ENCODE peak calls at places on chromosomes 12 and 14, in nine cellular contexts. W is kidney; F is pons; Y is activated CD8-positive, alpha-beta memory T cell treated with anti-CD3 and anti-CD28 coated beads for 4 hours; B is anterior cingulate cortex; R is NCI-H1092 treated with DMSO at 0.1 percent for 48 hours; Q is epithelial cell of prostate; I is heart left ventricle; U is esophagus squamous epithelium. V is an unnamed sample.

GRCh38 chr12:42691991-42692557 is 102.5 kb upstream of the PRICKLE1 start:
- DNase-seq in W (no peak), F (no peak), Y (no peak), B (no peak), R (no peak), Q (no peak), I (no peak), U (no peak), V (no peak)

GRCh38 chr14:90061849-90062794 is at the start of gene KCNK13:
- DNase-seq in W (no peak), F (no peak), Y (no peak), B (no peak), R (peak; percentile 78), Q (no peak), I (peak; percentile 31), U (no peak), V (no peak)

GRCh38 chr12:32489070-32489469 is 89.7 kb downstream of the FGD4 start:
- DNase-seq in W (no peak), F (no peak), Y (no peak), B (no peak), R (no peak), Q (no peak), I (no peak), U (no peak), V (no peak)

GRCh38 chr14:81990312-81990761 is 456.7 kb upstream of the SEL1L start:
- DNase-seq in W (no peak), F (peak; percentile 79), Y (peak; percentile 1), B (peak; percentile 5), R (peak; percentile 20), Q (no peak), I (no peak), U (no peak), V (peak; percentile 35)

GRCh38 chr12:93015970-93016751 is 87.1 kb upstream of the EEA1 start:
- DNase-seq in W (no peak), F (no peak), Y (no peak), B (no peak), R (no peak), Q (no peak), I (no peak), U (no peak), V (no peak)

GRCh38 chr12:104097954-104098353 is 33.6 kb downstream of the HCFC2 start:
- DNase-seq in W (no peak), F (no peak), Y (no peak), B (no peak), R (no peak), Q (no peak), I (no peak), U (no peak), V (no peak)

GRCh38 chr12:124361074-124361965 is 66.4 kb downstream of the RFLNA start:
- DNase-seq in W (no peak), F (no peak), Y (no peak), B (no peak), R (no peak), Q (no peak), I (no peak), U (no peak), V (peak; percentile 44)

GRCh38 chr12:96359328-96359727 is 40.9 kb downstream of the CDK17 start:
- DNase-seq in W (no peak), F (no peak), Y (no peak), B (no peak), R (no peak), Q (no peak), I (no peak), U (no peak), V (no peak)

GRCh38 chr14:68775614-68776126 is 17.2 kb downstream of the ZFP36L1 start:
- DNase-seq in W (no peak), F (no peak), Y (no peak), B (no peak), R (no peak), Q (no peak), I (peak; percentile 16), U (no peak), V (no peak)

GRCh38 chr12:12441051-12441807 is 84.4 kb downstream of the BORCS5 start:
- DNase-seq in W (no peak), F (no peak), Y (no peak), B (no peak), R (peak; percentile 97), Q (no peak), I (no peak), U (no peak), V (no peak)

GRCh38 chr14:95487669-95488084 is 28.8 kb downstream of the SYNE3 start:
- DNase-seq in W (no peak), F (no peak), Y (no peak), B (no peak), R (no peak), Q (no peak), I (no peak), U (no peak), V (no peak)

GRCh38 chr12:48794870-48795269 is 6.0 kb upstream of the ADCY6 start:
- DNase-seq in W (no peak), F (no peak), Y (no peak), B (no peak), R (no peak), Q (peak; percentile 88), I (no peak), U (no peak), V (no peak)

GRCh38 chr14:104473244-104473565 is 106.4 kb upstream of the C14orf180 start:
- DNase-seq in W (no peak), F (no peak), Y (no peak), B (no peak), R (no peak), Q (no peak), I (no peak), U (no peak), V (no peak)

GRCh38 chr14:93894992-93895391 is 32.2 kb upstream of the FAM181A start:
- DNase-seq in W (peak; percentile 33), F (no peak), Y (no peak), B (no peak), R (no peak), Q (no peak), I (no peak), U (no peak), V (no peak)

GRCh38 chr12:54306925-54307731 is 6.3 kb upstream of the NFE2 start:
- DNase-seq in W (peak; percentile 96), F (no peak), Y (no peak), B (no peak), R (no peak), Q (peak; percentile 60), I (peak; percentile 75), U (peak; percentile 29), V (peak; percentile 94)

GRCh38 chr12:106985479-106985878 is 1.5 kb downstream of the MTERF2 start:
- DNase-seq in W (no peak), F (no peak), Y (no peak), B (no peak), R (no peak), Q (no peak), I (no peak), U (no peak), V (no peak)

GRCh38 chr14:54472291-54472690 is 16.5 kb downstream of the GMFB start:
- DNase-seq in W (no peak), F (no peak), Y (no peak), B (no peak), R (no peak), Q (no peak), I (no peak), U (no peak), V (no peak)

GRCh38 chr12:28870839-28871440 is 278.1 kb upstream of the FAR2 start:
- DNase-seq in W (no peak), F (no peak), Y (no peak), B (no peak), R (no peak), Q (no peak), I (no peak), U (no peak), V (peak; percentile 50)

GRCh38 chr14:38056270-38056669 is 151.4 kb upstream of the SSTR1 start:
- DNase-seq in W (no peak), F (no peak), Y (no peak), B (no peak), R (no peak), Q (no peak), I (no peak), U (no peak), V (no peak)

GRCh38 chr14:73235531-73236155 is 1.7 kb upstream of the PAPLN start:
- DNase-seq in W (no peak), F (no peak), Y (no peak), B (no peak), R (no peak), Q (no peak), I (no peak), U (no peak), V (peak; percentile 62)

GRCh38 chr14:81433378-81433777 is 33.3 kb upstream of the STON2 start:
- DNase-seq in W (no peak), F (no peak), Y (no peak), B (no peak), R (no peak), Q (no peak), I (no peak), U (no peak), V (no peak)

GRCh38 chr12:30438526-30439120 is 257.0 kb downstream of the IPO8 start:
- DNase-seq in W (no peak), F (no peak), Y (no peak), B (no peak), R (peak; percentile 9), Q (no peak), I (no peak), U (no peak), V (no peak)

GRCh38 chr14:54169254-54169924 is 212.8 kb upstream of the BMP4 start:
- DNase-seq in W (no peak), F (no peak), Y (no peak), B (no peak), R (no peak), Q (no peak), I (no peak), U (no peak), V (no peak)

GRCh38 chr12:67354966-67355365 is 85.8 kb downstream of the CAND1 start:
- DNase-seq in W (no peak), F (no peak), Y (no peak), B (no peak), R (no peak), Q (no peak), I (no peak), U (no peak), V (peak; percentile 28)

GRCh38 chr14:61202124-61202523 is 79.0 kb downstream of the TMEM30B start:
- DNase-seq in W (no peak), F (no peak), Y (no peak), B (no peak), R (no peak), Q (no peak), I (no peak), U (no peak), V (no peak)

GRCh38 chr12:122732170-122732569 is 1.5 kb upstream of the HCAR1 start:
- DNase-seq in W (no peak), F (no peak), Y (peak; percentile 28), B (no peak), R (no peak), Q (no peak), I (no peak), U (no peak), V (no peak)

GRCh38 chr12:76144253-76144564 is 59.7 kb upstream of the NAP1L1 start:
- DNase-seq in W (no peak), F (no peak), Y (peak; percentile 36), B (no peak), R (no peak), Q (peak; percentile 31), I (no peak), U (no peak), V (peak; percentile 70)

GRCh38 chr14:77638738-77639137 is 22.3 kb upstream of the SPTLC2 start:
- DNase-seq in W (no peak), F (no peak), Y (no peak), B (no peak), R (no peak), Q (peak; percentile 52), I (no peak), U (no peak), V (peak; percentile 95)

GRCh38 chr12:54439521-54440255 is 20.6 kb upstream of the ITGA5 start:
- DNase-seq in W (no peak), F (peak; percentile 82), Y (no peak), B (no peak), R (peak; percentile 66), Q (no peak), I (no peak), U (no peak), V (peak; percentile 79)

GRCh38 chr12:27285395-27285794 is 41.3 kb downstream of the STK38L start:
- DNase-seq in W (no peak), F (no peak), Y (no peak), B (no peak), R (no peak), Q (no peak), I (no peak), U (no peak), V (peak; percentile 34)

GRCh38 chr12:52826611-52827498 is 7.3 kb downstream of the KRT79 start:
- DNase-seq in W (no peak), F (no peak), Y (no peak), B (no peak), R (no peak), Q (no peak), I (no peak), U (no peak), V (no peak)

V was measured in amniotic epithelial cell.